ENCODE peak calls at places on chromosomes 5 and 9, in nine cellular contexts. One of them, this sample, is unnamed.
A peak's percentile ranks its signal among the peaks of the same experiment; 100 is the strongest.

GRCh38 chr5:332843-333242 is 11.3 kb downstream of the AHRR start:
- DNase-seq in bronchial epithelial cell: no peak
- DNase-seq in ascending aorta: no peak
- DNase-seq in OCI-LY7: no peak
- DNase-seq in stomach: no peak
- DNase-seq in tibial artery: no peak
- DNase-seq in left ventricle myocardium inferior: no peak
- DNase-seq in uterus: no peak
- DNase-seq in PC-3: no peak
- DNase-seq in this sample: no peak

GRCh38 chr5:58544926-58545325 is 37.9 kb upstream of the RAB3C start:
- DNase-seq in bronchial epithelial cell: no peak
- DNase-seq in ascending aorta: no peak
- DNase-seq in OCI-LY7: no peak
- DNase-seq in stomach: no peak
- DNase-seq in tibial artery: no peak
- DNase-seq in left ventricle myocardium inferior: no peak
- DNase-seq in uterus: no peak
- DNase-seq in PC-3: no peak
- DNase-seq in this sample: no peak

GRCh38 chr5:83321656-83322055 is 149.9 kb upstream of the VCAN start:
- DNase-seq in bronchial epithelial cell: no peak
- DNase-seq in ascending aorta: no peak
- DNase-seq in OCI-LY7: no peak
- DNase-seq in stomach: no peak
- DNase-seq in tibial artery: no peak
- DNase-seq in left ventricle myocardium inferior: no peak
- DNase-seq in uterus: no peak
- DNase-seq in PC-3: peak; percentile 11
- DNase-seq in this sample: no peak

GRCh38 chr5:122077451-122078115 is 476 bp downstream of the LOX start:
- DNase-seq in bronchial epithelial cell: no peak
- DNase-seq in ascending aorta: peak; percentile 71
- DNase-seq in OCI-LY7: no peak
- DNase-seq in stomach: peak; percentile 26
- DNase-seq in tibial artery: no peak
- DNase-seq in left ventricle myocardium inferior: no peak
- DNase-seq in uterus: peak; percentile 29
- DNase-seq in PC-3: peak; percentile 3
- DNase-seq in this sample: peak; percentile 23

GRCh38 chr5:178470693-178471025 is 119.5 kb downstream of the COL23A1 start:
- DNase-seq in bronchial epithelial cell: no peak
- DNase-seq in ascending aorta: no peak
- DNase-seq in OCI-LY7: no peak
- DNase-seq in stomach: no peak
- DNase-seq in tibial artery: no peak
- DNase-seq in left ventricle myocardium inferior: no peak
- DNase-seq in uterus: no peak
- DNase-seq in PC-3: no peak
- DNase-seq in this sample: no peak

GRCh38 chr5:110916373-110917049 is 155.0 kb upstream of the TSLP start:
- DNase-seq in bronchial epithelial cell: peak; percentile 86
- DNase-seq in ascending aorta: no peak
- DNase-seq in OCI-LY7: no peak
- DNase-seq in stomach: no peak
- DNase-seq in tibial artery: no peak
- DNase-seq in left ventricle myocardium inferior: no peak
- DNase-seq in uterus: no peak
- DNase-seq in PC-3: peak; percentile 90
- DNase-seq in this sample: peak; percentile 29

GRCh38 chr9:134732392-134733110 is 90.9 kb downstream of the COL5A1 start:
- DNase-seq in bronchial epithelial cell: no peak
- DNase-seq in ascending aorta: no peak
- DNase-seq in OCI-LY7: no peak
- DNase-seq in stomach: no peak
- DNase-seq in tibial artery: no peak
- DNase-seq in left ventricle myocardium inferior: no peak
- DNase-seq in uterus: peak; percentile 44
- DNase-seq in PC-3: no peak
- DNase-seq in this sample: no peak

GRCh38 chr9:97980479-97980803 is 2.7 kb upstream of the ANP32B start:
- DNase-seq in bronchial epithelial cell: no peak
- DNase-seq in ascending aorta: no peak
- DNase-seq in OCI-LY7: no peak
- DNase-seq in stomach: no peak
- DNase-seq in tibial artery: peak; percentile 76
- DNase-seq in left ventricle myocardium inferior: peak; percentile 58
- DNase-seq in uterus: peak; percentile 79
- DNase-seq in PC-3: no peak
- DNase-seq in this sample: no peak

GRCh38 chr5:98977723-98978122 is 48.9 kb upstream of the CHD1 start:
- DNase-seq in bronchial epithelial cell: peak; percentile 44
- DNase-seq in ascending aorta: no peak
- DNase-seq in OCI-LY7: no peak
- DNase-seq in stomach: peak; percentile 93
- DNase-seq in tibial artery: no peak
- DNase-seq in left ventricle myocardium inferior: no peak
- DNase-seq in uterus: no peak
- DNase-seq in PC-3: peak; percentile 67
- DNase-seq in this sample: no peak

GRCh38 chr5:150230842-150231241 is 41.0 kb downstream of the SLC6A7 start:
- DNase-seq in bronchial epithelial cell: no peak
- DNase-seq in ascending aorta: no peak
- DNase-seq in OCI-LY7: no peak
- DNase-seq in stomach: no peak
- DNase-seq in tibial artery: no peak
- DNase-seq in left ventricle myocardium inferior: no peak
- DNase-seq in uterus: no peak
- DNase-seq in PC-3: no peak
- DNase-seq in this sample: no peak

DNA sequence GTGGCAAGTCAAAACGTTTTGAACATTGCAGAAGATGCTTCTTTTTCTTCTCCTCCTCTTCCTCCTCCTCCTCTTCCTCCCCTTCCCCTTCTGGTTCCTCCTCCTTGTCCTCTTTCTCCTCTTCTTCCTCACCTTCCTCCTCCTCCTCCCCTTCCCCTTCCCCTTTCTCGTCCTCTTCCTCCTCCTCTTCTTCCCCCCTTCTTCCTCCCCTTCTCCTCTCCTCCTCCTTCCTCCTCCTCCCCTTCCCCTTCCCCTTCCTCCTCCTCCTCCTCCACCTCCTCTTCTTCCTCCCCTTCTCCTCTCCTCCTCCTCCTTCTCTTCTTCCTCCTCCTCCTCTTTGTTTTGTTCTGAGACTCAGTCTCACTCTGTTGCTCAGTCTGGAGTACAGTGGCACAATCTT is 167.0 kb upstream of the SV2C start:
- DNase-seq in bronchial epithelial cell: no peak
- DNase-seq in ascending aorta: no peak
- DNase-seq in OCI-LY7: no peak
- DNase-seq in stomach: no peak
- DNase-seq in tibial artery: no peak
- DNase-seq in left ventricle myocardium inferior: no peak
- DNase-seq in uterus: no peak
- DNase-seq in PC-3: no peak
- DNase-seq in this sample: no peak
- H3K36me3 ChIP-seq in bronchial epithelial cell: no peaks in the 10 kb centered on the region
- H3K36me3 ChIP-seq in ascending aorta: no peaks in the 10 kb centered on the region
- H3K36me3 ChIP-seq in OCI-LY7: no peaks in the 10 kb centered on the region
- H3K36me3 ChIP-seq in stomach: no peaks in the 10 kb centered on the region
- H3K36me3 ChIP-seq in tibial artery: no peaks in the 10 kb centered on the region
- H3K36me3 ChIP-seq in left ventricle myocardium inferior: no peaks in the 10 kb centered on the region
- H3K36me3 ChIP-seq in uterus: no peaks in the 10 kb centered on the region
- H3K36me3 ChIP-seq in PC-3: no peaks in the 10 kb centered on the region
- H3K36me3 ChIP-seq in this sample: no peaks in the 10 kb centered on the region

GRCh38 chr9:137777761-137778160 is 99.8 kb upstream of the CACNA1B start:
- DNase-seq in bronchial epithelial cell: no peak
- DNase-seq in ascending aorta: no peak
- DNase-seq in OCI-LY7: no peak
- DNase-seq in stomach: no peak
- DNase-seq in tibial artery: no peak
- DNase-seq in left ventricle myocardium inferior: no peak
- DNase-seq in uterus: no peak
- DNase-seq in PC-3: no peak
- DNase-seq in this sample: no peak

GRCh38 chr9:137776306-137776995 is 101.1 kb upstream of the CACNA1B start:
- DNase-seq in bronchial epithelial cell: no peak
- DNase-seq in ascending aorta: no peak
- DNase-seq in OCI-LY7: no peak
- DNase-seq in stomach: no peak
- DNase-seq in tibial artery: no peak
- DNase-seq in left ventricle myocardium inferior: no peak
- DNase-seq in uterus: no peak
- DNase-seq in PC-3: no peak
- DNase-seq in this sample: no peak

GRCh38 chr9:137774775-137775386 is 102.7 kb upstream of the CACNA1B start:
- DNase-seq in bronchial epithelial cell: no peak
- DNase-seq in ascending aorta: no peak
- DNase-seq in OCI-LY7: no peak
- DNase-seq in stomach: no peak
- DNase-seq in tibial artery: no peak
- DNase-seq in left ventricle myocardium inferior: no peak
- DNase-seq in uterus: no peak
- DNase-seq in PC-3: no peak
- DNase-seq in this sample: no peak

GRCh38 chr9:137778914-137779313 is 98.7 kb upstream of the CACNA1B start:
- DNase-seq in bronchial epithelial cell: no peak
- DNase-seq in ascending aorta: no peak
- DNase-seq in OCI-LY7: no peak
- DNase-seq in stomach: no peak
- DNase-seq in tibial artery: no peak
- DNase-seq in left ventricle myocardium inferior: no peak
- DNase-seq in uterus: no peak
- DNase-seq in PC-3: no peak
- DNase-seq in this sample: no peak

GRCh38 chr9:137778336-137778735 is 99.2 kb upstream of the CACNA1B start:
- DNase-seq in bronchial epithelial cell: no peak
- DNase-seq in ascending aorta: no peak
- DNase-seq in OCI-LY7: no peak
- DNase-seq in stomach: no peak
- DNase-seq in tibial artery: no peak
- DNase-seq in left ventricle myocardium inferior: no peak
- DNase-seq in uterus: no peak
- DNase-seq in PC-3: no peak
- DNase-seq in this sample: no peak
- H3K36me3 ChIP-seq in bronchial epithelial cell: peaks cover 35% of the 10 kb centered on the region
- H3K36me3 ChIP-seq in ascending aorta: peaks cover 57% of the 10 kb centered on the region
- H3K36me3 ChIP-seq in OCI-LY7: peaks cover 87% of the 10 kb centered on the region
- H3K36me3 ChIP-seq in stomach: peaks cover 59% of the 10 kb centered on the region
- H3K36me3 ChIP-seq in tibial artery: peaks cover 85% of the 10 kb centered on the region
- H3K36me3 ChIP-seq in left ventricle myocardium inferior: peaks cover 82% of the 10 kb centered on the region
- H3K36me3 ChIP-seq in uterus: no peaks in the 10 kb centered on the region
- H3K36me3 ChIP-seq in PC-3: no peaks in the 10 kb centered on the region
- H3K36me3 ChIP-seq in this sample: peaks cover 70% of the 10 kb centered on the region

DNA sequence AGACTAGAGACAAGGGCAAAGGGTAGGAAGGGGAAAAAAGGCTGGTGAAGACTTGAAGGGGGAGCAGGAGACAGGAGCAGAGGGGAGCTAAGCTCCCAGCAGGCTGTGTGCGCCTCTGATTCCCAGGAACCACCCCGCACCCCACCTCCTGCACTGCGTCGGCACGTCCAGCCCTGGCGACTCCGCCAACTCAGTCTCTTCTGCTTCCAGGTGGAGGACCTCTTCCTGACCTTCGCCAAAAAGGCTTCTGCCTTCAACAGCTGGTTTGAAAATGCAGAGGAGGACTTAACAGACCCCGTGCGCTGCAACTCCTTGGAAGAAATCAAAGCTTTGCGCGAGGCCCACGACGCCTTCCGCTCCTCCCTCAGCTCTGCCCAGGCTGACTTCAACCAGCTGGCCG is 30.5 kb downstream of the DYNC2I2 start:
- DNase-seq in bronchial epithelial cell: no peak
- DNase-seq in ascending aorta: no peak
- DNase-seq in OCI-LY7: no peak
- DNase-seq in stomach: no peak
- DNase-seq in tibial artery: no peak
- DNase-seq in left ventricle myocardium inferior: no peak
- DNase-seq in uterus: no peak
- DNase-seq in PC-3: no peak
- DNase-seq in this sample: peak; percentile 19
- H3K36me3 ChIP-seq in bronchial epithelial cell: peaks cover 64% of the 10 kb centered on the region
- H3K36me3 ChIP-seq in ascending aorta: peaks cover 77% of the 10 kb centered on the region
- H3K36me3 ChIP-seq in OCI-LY7: peaks cover 86% of the 10 kb centered on the region
- H3K36me3 ChIP-seq in stomach: peaks cover 96% of the 10 kb centered on the region
- H3K36me3 ChIP-seq in tibial artery: peaks cover 100% of the 10 kb centered on the region
- H3K36me3 ChIP-seq in left ventricle myocardium inferior: peaks cover 100% of the 10 kb centered on the region
- H3K36me3 ChIP-seq in uterus: no peaks in the 10 kb centered on the region
- H3K36me3 ChIP-seq in PC-3: peaks cover 8% of the 10 kb centered on the region
- H3K36me3 ChIP-seq in this sample: no peaks in the 10 kb centered on the region

GRCh38 chr9:19156805-19157204 is 29.5 kb upstream of the PLIN2 start:
- DNase-seq in bronchial epithelial cell: no peak
- DNase-seq in ascending aorta: no peak
- DNase-seq in OCI-LY7: no peak
- DNase-seq in stomach: no peak
- DNase-seq in tibial artery: peak; percentile 60
- DNase-seq in left ventricle myocardium inferior: peak; percentile 34
- DNase-seq in uterus: peak; percentile 26
- DNase-seq in PC-3: no peak
- DNase-seq in this sample: peak; percentile 76

GRCh38 chr9:19154135-19154612 is 26.9 kb upstream of the PLIN2 start:
- DNase-seq in bronchial epithelial cell: peak; percentile 29
- DNase-seq in ascending aorta: peak; percentile 69
- DNase-seq in OCI-LY7: no peak
- DNase-seq in stomach: no peak
- DNase-seq in tibial artery: peak; percentile 73
- DNase-seq in left ventricle myocardium inferior: peak; percentile 33
- DNase-seq in uterus: peak; percentile 72
- DNase-seq in PC-3: no peak
- DNase-seq in this sample: peak; percentile 88

GRCh38 chr9:19160085-19160484 is 32.8 kb upstream of the PLIN2 start:
- DNase-seq in bronchial epithelial cell: no peak
- DNase-seq in ascending aorta: no peak
- DNase-seq in OCI-LY7: no peak
- DNase-seq in stomach: no peak
- DNase-seq in tibial artery: no peak
- DNase-seq in left ventricle myocardium inferior: no peak
- DNase-seq in uterus: no peak
- DNase-seq in PC-3: no peak
- DNase-seq in this sample: no peak

GRCh38 chr9:19155106-19155999 is 28.1 kb upstream of the PLIN2 start:
- DNase-seq in bronchial epithelial cell: peak; percentile 47
- DNase-seq in ascending aorta: no peak
- DNase-seq in OCI-LY7: no peak
- DNase-seq in stomach: no peak
- DNase-seq in tibial artery: no peak
- DNase-seq in left ventricle myocardium inferior: no peak
- DNase-seq in uterus: no peak
- DNase-seq in PC-3: peak; percentile 28
- DNase-seq in this sample: no peak

DNA sequence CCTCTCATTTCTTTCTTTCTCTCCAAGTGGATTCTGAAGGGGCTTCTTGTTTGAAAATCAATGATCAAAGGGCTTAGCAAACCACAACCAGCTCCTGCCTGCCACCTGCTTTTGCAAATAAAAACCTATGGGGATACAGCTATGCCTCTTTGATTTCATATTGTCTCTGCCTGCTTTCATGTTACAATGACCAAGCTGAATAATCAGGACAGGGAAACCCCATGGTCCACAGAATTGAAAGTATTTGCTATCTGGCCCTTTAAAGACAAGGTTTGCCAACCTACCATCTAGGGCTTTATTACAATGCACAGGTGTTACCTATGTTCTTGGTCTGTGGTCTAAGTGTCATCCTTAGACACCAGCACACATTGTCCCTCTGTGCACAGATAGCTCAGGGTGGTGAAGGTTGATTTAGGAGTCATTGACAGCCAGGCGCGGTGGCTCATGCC is 28.8 kb upstream of the PLIN2 start:
- DNase-seq in bronchial epithelial cell: no peak
- DNase-seq in ascending aorta: no peak
- DNase-seq in OCI-LY7: no peak
- DNase-seq in stomach: no peak
- DNase-seq in tibial artery: no peak
- DNase-seq in left ventricle myocardium inferior: no peak
- DNase-seq in uterus: no peak
- DNase-seq in PC-3: peak; percentile 3
- DNase-seq in this sample: no peak
- H3K36me3 ChIP-seq in bronchial epithelial cell: no peaks in the 10 kb centered on the region
- H3K36me3 ChIP-seq in ascending aorta: no peaks in the 10 kb centered on the region
- H3K36me3 ChIP-seq in OCI-LY7: no peaks in the 10 kb centered on the region
- H3K36me3 ChIP-seq in stomach: no peaks in the 10 kb centered on the region
- H3K36me3 ChIP-seq in tibial artery: no peaks in the 10 kb centered on the region
- H3K36me3 ChIP-seq in left ventricle myocardium inferior: no peaks in the 10 kb centered on the region
- H3K36me3 ChIP-seq in uterus: no peaks in the 10 kb centered on the region
- H3K36me3 ChIP-seq in PC-3: no peaks in the 10 kb centered on the region
- H3K36me3 ChIP-seq in this sample: no peaks in the 10 kb centered on the region

This sample was measured in adrenal gland.